ENCODE peak calls at places on chromosomes 16 and 17, in seven cellular contexts. F is lower leg skin, W is uterus, G is BE2C, X is cardiac muscle cell, J is testis, K is AG09309. R is an unnamed sample.

GRCh38 chr17:72338847-72339790 is 218.3 kb downstream of the SOX9 start:
- DNase-seq in F (no peak), W (no peak), G (peak; percentile 25), X (peak; percentile 95), J (no peak), K (peak; percentile 69), R (no peak)

GRCh38 chr16:75062135-75062943 is 54.2 kb downstream of the LDHD start:
- DNase-seq in F (no peak), W (no peak), G (no peak), X (peak; percentile 61), J (peak; percentile 54), K (no peak), R (no peak)

GRCh38 chr16:75491876-75492275 is 3.4 kb downstream of the CHST6 start:
- DNase-seq in F (no peak), W (no peak), G (peak; percentile 88), X (no peak), J (no peak), K (no peak), R (no peak)

GRCh38 chr16:66131895-66132294 is 234.6 kb upstream of the CDH5 start:
- DNase-seq in F (no peak), W (no peak), G (no peak), X (no peak), J (no peak), K (no peak), R (no peak)

GRCh38 chr16:73000907-73001521 is 46.9 kb downstream of the ZFHX3 start:
- DNase-seq in F (no peak), W (no peak), G (no peak), X (no peak), J (no peak), K (no peak), R (no peak)

GRCh38 chr17:16001498-16001897 is 1.9 kb downstream of the TTC19 start:
- DNase-seq in F (no peak), W (no peak), G (no peak), X (no peak), J (no peak), K (no peak), R (no peak)

GRCh38 chr17:10120113-10120485 is 78.3 kb downstream of the GAS7 start:
- DNase-seq in F (no peak), W (no peak), G (no peak), X (no peak), J (no peak), K (no peak), R (peak; percentile 19)

GRCh38 chr16:8675183-8676159 is 1.1 kb downstream of the ABAT start:
- DNase-seq in F (no peak), W (no peak), G (peak; percentile 41), X (peak; percentile 18), J (peak; percentile 41), K (no peak), R (peak; percentile 51)

GRCh38 chr16:54930034-54930938 is at the start of gene IRX5:
- DNase-seq in F (peak; percentile 92), W (peak; percentile 84), G (peak; percentile 94), X (peak; percentile 96), J (peak; percentile 80), K (peak; percentile 94), R (peak; percentile 79)

GRCh38 chr17:76968707-76969597 is 100.7 kb downstream of the MGAT5B start:
- DNase-seq in F (no peak), W (no peak), G (peak; percentile 90), X (peak; percentile 15), J (peak; percentile 56), K (no peak), R (peak; percentile 58)

GRCh38 chr17:57587201-57587870 is 157.8 kb downstream of the CCDC182 start:
- DNase-seq in F (no peak), W (no peak), G (no peak), X (no peak), J (no peak), K (no peak), R (no peak)

GRCh38 chr16:20944861-20945390 is 44.4 kb downstream of the LYRM1 start:
- DNase-seq in F (no peak), W (no peak), G (peak; percentile 13), X (peak; percentile 52), J (no peak), K (no peak), R (no peak)

GRCh38 chr16:1343428-1344242 is 8.0 kb downstream of the TSR3 start:
- DNase-seq in F (no peak), W (no peak), G (no peak), X (no peak), J (peak; percentile 46), K (no peak), R (no peak)

GRCh38 chr16:50411034-50411433 is 42.2 kb upstream of the BRD7 start:
- DNase-seq in F (no peak), W (no peak), G (no peak), X (no peak), J (no peak), K (no peak), R (no peak)

GRCh38 chr16:78684040-78684611 is 584.7 kb downstream of the WWOX start:
- DNase-seq in F (peak; percentile 81), W (peak; percentile 85), G (no peak), X (peak; percentile 97), J (peak; percentile 21), K (no peak), R (no peak)

GRCh38 chr17:76585649-76586593 is at the start of gene ST6GALNAC2:
- DNase-seq in F (no peak), W (peak; percentile 36), G (peak; percentile 74), X (no peak), J (peak; percentile 69), K (no peak), R (peak; percentile 63)

GRCh38 chr16:86101912-86102187 is 202.9 kb downstream of the IRF8 start:
- DNase-seq in F (no peak), W (no peak), G (no peak), X (no peak), J (no peak), K (no peak), R (no peak)
- TF ChIP-seq CTCF in F (no peak), W (no peak), G (no peak), X (no peak), J (no peak), K (no peak), R (no peak)

GRCh38 chr17:51926448-51926847 is 232.1 kb downstream of the CA10 start:
- DNase-seq in F (no peak), W (peak; percentile 31), G (no peak), X (no peak), J (peak; percentile 19), K (no peak), R (no peak)
- TF ChIP-seq CTCF in F (no peak), W (no peak), G (no peak), X (no peak), J (no peak), K (no peak), R (no peak)

GRCh38 chr16:11871193-11871592 is 19.9 kb upstream of the RSL1D1 start:
- DNase-seq in F (no peak), W (no peak), G (peak; percentile 19), X (peak; percentile 48), J (peak; percentile 38), K (no peak), R (no peak)
- TF ChIP-seq CTCF in F (no peak), W (no peak), G (peak; percentile 31), X (peak; percentile 26), J (no peak), K (peak; percentile 18), R (no peak)

GRCh38 chr16:84967828-84968227 is 43.5 kb downstream of the ZDHHC7 start:
- DNase-seq in F (no peak), W (peak; percentile 74), G (peak; percentile 27), X (peak; percentile 21), J (no peak), K (no peak), R (no peak)

GRCh38 chr16:84975066-84975465 is 36.3 kb downstream of the ZDHHC7 start:
- DNase-seq in F (no peak), W (no peak), G (no peak), X (no peak), J (no peak), K (no peak), R (no peak)

GRCh38 chr16:84973226-84973625 is 38.1 kb downstream of the ZDHHC7 start:
- DNase-seq in F (no peak), W (no peak), G (no peak), X (no peak), J (no peak), K (no peak), R (no peak)

GRCh38 chr16:84973776-84974523 is 37.4 kb downstream of the ZDHHC7 start:
- DNase-seq in F (no peak), W (no peak), G (no peak), X (no peak), J (no peak), K (no peak), R (no peak)

DNA sequence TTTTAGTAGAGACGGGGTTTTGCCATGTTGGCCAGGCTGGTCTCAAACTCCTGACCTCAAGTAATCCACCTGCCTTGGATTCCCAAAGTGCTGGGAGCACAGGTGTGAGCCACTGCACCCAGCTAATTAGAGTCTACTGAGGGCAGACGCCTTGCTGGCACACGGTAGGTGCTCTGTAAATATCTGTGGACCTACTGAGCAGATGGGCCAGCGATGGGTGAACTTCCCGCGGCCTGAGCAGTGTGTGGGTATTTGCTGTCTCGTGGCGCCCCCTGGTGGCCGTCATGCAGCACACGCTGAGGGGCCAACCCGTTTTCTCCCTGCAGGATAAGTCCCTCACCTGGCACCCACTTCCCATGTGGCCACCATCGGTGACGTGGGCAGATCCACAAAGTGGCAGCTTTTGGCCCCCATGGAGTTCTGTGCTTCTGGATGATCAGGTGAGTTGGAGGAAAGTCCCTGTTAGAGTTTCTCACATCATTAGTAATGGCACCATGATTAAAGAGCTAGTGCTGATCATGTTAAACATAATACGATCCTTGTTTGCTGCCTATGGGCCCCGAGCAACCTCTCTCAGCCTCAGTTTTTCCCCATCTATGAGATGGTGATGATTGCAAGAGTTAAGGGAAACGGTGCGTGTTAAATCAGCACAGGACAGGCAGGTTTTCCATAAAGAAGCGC is 40.7 kb downstream of the ZDHHC7 start:
- DNase-seq in F (peak; percentile 57), W (peak; percentile 81), G (peak; percentile 84), X (peak; percentile 81), J (peak; percentile 86), K (no peak), R (peak; percentile 82)
- TF ChIP-seq CTCF in F (peak; percentile 84), W (peak; percentile 90), G (peak; percentile 89), X (peak; percentile 88), J (peak; percentile 97), K (peak; percentile 90), R (peak; percentile 72)

R was measured in GM20000.